ENCODE peak calls at places on chromosomes 11 and 22, in ten cellular contexts. One of them, this sample, is unnamed.

GRCh38 chr22:42651134-42651533 is 1.9 kb upstream of the CYB5R3 start:
- DNase-seq in lung: no peak
- DNase-seq in ovary: no peak
- DNase-seq in adrenal gland: no peak
- DNase-seq in A172: no peak
- DNase-seq in T-cell: no peak
- DNase-seq in prostate gland: no peak
- DNase-seq in COLO829: no peak
- DNase-seq in NCI-H1694: no peak
- DNase-seq in mesenchymal stem cell: peak; percentile 46
- DNase-seq in this sample: no peak

GRCh38 chr22:28006271-28006670 is 87.2 kb upstream of the PITPNB start:
- DNase-seq in lung: no peak
- DNase-seq in ovary: no peak
- DNase-seq in adrenal gland: no peak
- DNase-seq in A172: no peak
- DNase-seq in T-cell: no peak
- DNase-seq in prostate gland: no peak
- DNase-seq in COLO829: no peak
- DNase-seq in NCI-H1694: no peak
- DNase-seq in mesenchymal stem cell: peak; percentile 30
- DNase-seq in this sample: no peak

GRCh38 chr22:32793604-32794003 is 7.9 kb upstream of the TIMP3 start:
- DNase-seq in lung: no peak
- DNase-seq in ovary: no peak
- DNase-seq in adrenal gland: no peak
- DNase-seq in A172: no peak
- DNase-seq in T-cell: no peak
- DNase-seq in prostate gland: no peak
- DNase-seq in COLO829: no peak
- DNase-seq in NCI-H1694: no peak
- DNase-seq in mesenchymal stem cell: no peak
- DNase-seq in this sample: no peak

GRCh38 chr11:28303477-28304191 is 195.4 kb downstream of the METTL15 start:
- DNase-seq in lung: no peak
- DNase-seq in ovary: no peak
- DNase-seq in adrenal gland: no peak
- DNase-seq in A172: no peak
- DNase-seq in T-cell: no peak
- DNase-seq in prostate gland: no peak
- DNase-seq in COLO829: no peak
- DNase-seq in NCI-H1694: no peak
- DNase-seq in mesenchymal stem cell: no peak
- DNase-seq in this sample: no peak

GRCh38 chr11:128246364-128247234 is 340.8 kb downstream of the ETS1 start:
- DNase-seq in lung: no peak
- DNase-seq in ovary: peak; percentile 42
- DNase-seq in adrenal gland: no peak
- DNase-seq in A172: no peak
- DNase-seq in T-cell: no peak
- DNase-seq in prostate gland: no peak
- DNase-seq in COLO829: no peak
- DNase-seq in NCI-H1694: no peak
- DNase-seq in mesenchymal stem cell: peak; percentile 73
- DNase-seq in this sample: no peak

GRCh38 chr11:76073716-76074115 is 132.6 kb downstream of the WNT11 start:
- DNase-seq in lung: no peak
- DNase-seq in ovary: no peak
- DNase-seq in adrenal gland: no peak
- DNase-seq in A172: no peak
- DNase-seq in T-cell: no peak
- DNase-seq in prostate gland: no peak
- DNase-seq in COLO829: no peak
- DNase-seq in NCI-H1694: no peak
- DNase-seq in mesenchymal stem cell: peak; percentile 11
- DNase-seq in this sample: no peak

GRCh38 chr11:119684361-119685072 is 44.5 kb downstream of the NECTIN1 start:
- DNase-seq in lung: no peak
- DNase-seq in ovary: no peak
- DNase-seq in adrenal gland: no peak
- DNase-seq in A172: peak; percentile 86
- DNase-seq in T-cell: no peak
- DNase-seq in prostate gland: peak; percentile 70
- DNase-seq in COLO829: peak; percentile 61
- DNase-seq in NCI-H1694: no peak
- DNase-seq in mesenchymal stem cell: peak; percentile 85
- DNase-seq in this sample: peak; percentile 15

GRCh38 chr11:78219493-78220217 is 30.9 kb downstream of the USP35 start:
- DNase-seq in lung: no peak
- DNase-seq in ovary: no peak
- DNase-seq in adrenal gland: peak; percentile 35
- DNase-seq in A172: no peak
- DNase-seq in T-cell: no peak
- DNase-seq in prostate gland: no peak
- DNase-seq in COLO829: no peak
- DNase-seq in NCI-H1694: no peak
- DNase-seq in mesenchymal stem cell: no peak
- DNase-seq in this sample: no peak

GRCh38 chr22:29994941-29995340 is 85.3 kb upstream of the HORMAD2 start:
- DNase-seq in lung: no peak
- DNase-seq in ovary: no peak
- DNase-seq in adrenal gland: no peak
- DNase-seq in A172: peak; percentile 30
- DNase-seq in T-cell: no peak
- DNase-seq in prostate gland: no peak
- DNase-seq in COLO829: no peak
- DNase-seq in NCI-H1694: no peak
- DNase-seq in mesenchymal stem cell: peak; percentile 52
- DNase-seq in this sample: no peak

GRCh38 chr11:26696330-26696729 is 25.5 kb downstream of the SLC5A12 start:
- DNase-seq in lung: no peak
- DNase-seq in ovary: no peak
- DNase-seq in adrenal gland: no peak
- DNase-seq in A172: no peak
- DNase-seq in T-cell: no peak
- DNase-seq in prostate gland: no peak
- DNase-seq in COLO829: no peak
- DNase-seq in NCI-H1694: no peak
- DNase-seq in mesenchymal stem cell: no peak
- DNase-seq in this sample: no peak

GRCh38 chr11:12773591-12773990 is 99.4 kb downstream of the TEAD1 start:
- DNase-seq in lung: no peak
- DNase-seq in ovary: no peak
- DNase-seq in adrenal gland: no peak
- DNase-seq in A172: no peak
- DNase-seq in T-cell: no peak
- DNase-seq in prostate gland: no peak
- DNase-seq in COLO829: no peak
- DNase-seq in NCI-H1694: no peak
- DNase-seq in mesenchymal stem cell: no peak
- DNase-seq in this sample: no peak

GRCh38 chr11:22707119-22707899 is 40.9 kb downstream of the GAS2 start:
- DNase-seq in lung: no peak
- DNase-seq in ovary: no peak
- DNase-seq in adrenal gland: no peak
- DNase-seq in A172: no peak
- DNase-seq in T-cell: no peak
- DNase-seq in prostate gland: no peak
- DNase-seq in COLO829: no peak
- DNase-seq in NCI-H1694: no peak
- DNase-seq in mesenchymal stem cell: peak; percentile 36
- DNase-seq in this sample: no peak

GRCh38 chr11:109309153-109309552 is 112.8 kb upstream of the C11orf87 start:
- DNase-seq in lung: no peak
- DNase-seq in ovary: no peak
- DNase-seq in adrenal gland: no peak
- DNase-seq in A172: peak; percentile 9
- DNase-seq in T-cell: no peak
- DNase-seq in prostate gland: no peak
- DNase-seq in COLO829: no peak
- DNase-seq in NCI-H1694: no peak
- DNase-seq in mesenchymal stem cell: peak; percentile 82
- DNase-seq in this sample: no peak

GRCh38 chr11:819943-820649 is 1.4 kb downstream of the PNPLA2 start:
- DNase-seq in lung: peak; percentile 93
- DNase-seq in ovary: peak; percentile 82
- DNase-seq in adrenal gland: peak; percentile 98
- DNase-seq in A172: peak; percentile 88
- DNase-seq in T-cell: peak; percentile 98
- DNase-seq in prostate gland: peak; percentile 87
- DNase-seq in COLO829: peak; percentile 63
- DNase-seq in NCI-H1694: no peak
- DNase-seq in mesenchymal stem cell: peak; percentile 80
- DNase-seq in this sample: no peak

GRCh38 chr11:36492724-36493304 is 17.3 kb downstream of the TRAF6 start:
- DNase-seq in lung: no peak
- DNase-seq in ovary: no peak
- DNase-seq in adrenal gland: no peak
- DNase-seq in A172: peak; percentile 52
- DNase-seq in T-cell: no peak
- DNase-seq in prostate gland: no peak
- DNase-seq in COLO829: no peak
- DNase-seq in NCI-H1694: peak; percentile 14
- DNase-seq in mesenchymal stem cell: peak; percentile 67
- DNase-seq in this sample: no peak

GRCh38 chr11:134561348-134561720 is 149.3 kb upstream of the B3GAT1 start:
- DNase-seq in lung: peak; percentile 14
- DNase-seq in ovary: no peak
- DNase-seq in adrenal gland: peak; percentile 18
- DNase-seq in A172: no peak
- DNase-seq in T-cell: no peak
- DNase-seq in prostate gland: no peak
- DNase-seq in COLO829: no peak
- DNase-seq in NCI-H1694: no peak
- DNase-seq in mesenchymal stem cell: no peak
- DNase-seq in this sample: no peak

GRCh38 chr11:35852056-35852455 is 91.8 kb upstream of the LDLRAD3 start:
- DNase-seq in lung: no peak
- DNase-seq in ovary: no peak
- DNase-seq in adrenal gland: peak; percentile 54
- DNase-seq in A172: no peak
- DNase-seq in T-cell: no peak
- DNase-seq in prostate gland: no peak
- DNase-seq in COLO829: no peak
- DNase-seq in NCI-H1694: no peak
- DNase-seq in mesenchymal stem cell: no peak
- DNase-seq in this sample: no peak

GRCh38 chr22:39493759-39494158 is 8.3 kb upstream of the MIEF1 start:
- DNase-seq in lung: no peak
- DNase-seq in ovary: no peak
- DNase-seq in adrenal gland: no peak
- DNase-seq in A172: peak; percentile 52
- DNase-seq in T-cell: no peak
- DNase-seq in prostate gland: no peak
- DNase-seq in COLO829: no peak
- DNase-seq in NCI-H1694: no peak
- DNase-seq in mesenchymal stem cell: peak; percentile 85
- DNase-seq in this sample: no peak

GRCh38 chr11:25423436-25424184 is 908.3 kb upstream of the ANO3 start:
- DNase-seq in lung: no peak
- DNase-seq in ovary: no peak
- DNase-seq in adrenal gland: no peak
- DNase-seq in A172: peak; percentile 4
- DNase-seq in T-cell: no peak
- DNase-seq in prostate gland: no peak
- DNase-seq in COLO829: no peak
- DNase-seq in NCI-H1694: no peak
- DNase-seq in mesenchymal stem cell: peak; percentile 80
- DNase-seq in this sample: no peak

GRCh38 chr11:117600261-117600783 is 196.7 kb downstream of the DSCAML1 start:
- DNase-seq in lung: no peak
- DNase-seq in ovary: no peak
- DNase-seq in adrenal gland: no peak
- DNase-seq in A172: no peak
- DNase-seq in T-cell: no peak
- DNase-seq in prostate gland: no peak
- DNase-seq in COLO829: peak; percentile 12
- DNase-seq in NCI-H1694: no peak
- DNase-seq in mesenchymal stem cell: no peak
- DNase-seq in this sample: no peak

GRCh38 chr22:46357711-46358505 is 22.4 kb downstream of the TRMU start:
- DNase-seq in lung: no peak
- DNase-seq in ovary: peak; percentile 21
- DNase-seq in adrenal gland: no peak
- DNase-seq in A172: no peak
- DNase-seq in T-cell: no peak
- DNase-seq in prostate gland: no peak
- DNase-seq in COLO829: no peak
- DNase-seq in NCI-H1694: no peak
- DNase-seq in mesenchymal stem cell: no peak
- DNase-seq in this sample: no peak

GRCh38 chr11:64990222-64990918 is 6.4 kb downstream of the BATF2 start:
- DNase-seq in lung: peak; percentile 56
- DNase-seq in ovary: no peak
- DNase-seq in adrenal gland: peak; percentile 73
- DNase-seq in A172: peak; percentile 29
- DNase-seq in T-cell: no peak
- DNase-seq in prostate gland: no peak
- DNase-seq in COLO829: no peak
- DNase-seq in NCI-H1694: no peak
- DNase-seq in mesenchymal stem cell: peak; percentile 24
- DNase-seq in this sample: peak; percentile 58

GRCh38 chr11:108369064-108369463 is 98.3 kb downstream of the C11orf65 start:
- DNase-seq in lung: no peak
- DNase-seq in ovary: no peak
- DNase-seq in adrenal gland: no peak
- DNase-seq in A172: no peak
- DNase-seq in T-cell: no peak
- DNase-seq in prostate gland: no peak
- DNase-seq in COLO829: no peak
- DNase-seq in NCI-H1694: no peak
- DNase-seq in mesenchymal stem cell: peak; percentile 15
- DNase-seq in this sample: no peak

GRCh38 chr11:19632435-19632834 is 80.2 kb upstream of the NAV2 start:
- DNase-seq in lung: no peak
- DNase-seq in ovary: no peak
- DNase-seq in adrenal gland: no peak
- DNase-seq in A172: peak; percentile 71
- DNase-seq in T-cell: no peak
- DNase-seq in prostate gland: no peak
- DNase-seq in COLO829: no peak
- DNase-seq in NCI-H1694: no peak
- DNase-seq in mesenchymal stem cell: peak; percentile 14
- DNase-seq in this sample: no peak

GRCh38 chr11:110587972-110588371 is 124.3 kb downstream of the ARHGAP20 start:
- DNase-seq in lung: no peak
- DNase-seq in ovary: no peak
- DNase-seq in adrenal gland: no peak
- DNase-seq in A172: no peak
- DNase-seq in T-cell: no peak
- DNase-seq in prostate gland: no peak
- DNase-seq in COLO829: no peak
- DNase-seq in NCI-H1694: no peak
- DNase-seq in mesenchymal stem cell: no peak
- DNase-seq in this sample: no peak

GRCh38 chr22:39818050-39818449 is 75.5 kb downstream of the ENTHD1 start:
- DNase-seq in lung: no peak
- DNase-seq in ovary: no peak
- DNase-seq in adrenal gland: no peak
- DNase-seq in A172: no peak
- DNase-seq in T-cell: no peak
- DNase-seq in prostate gland: no peak
- DNase-seq in COLO829: no peak
- DNase-seq in NCI-H1694: no peak
- DNase-seq in mesenchymal stem cell: peak; percentile 28
- DNase-seq in this sample: no peak

GRCh38 chr11:8251767-8252295 is 11.8 kb downstream of the LMO1 start:
- DNase-seq in lung: no peak
- DNase-seq in ovary: peak; percentile 7
- DNase-seq in adrenal gland: peak; percentile 45
- DNase-seq in A172: no peak
- DNase-seq in T-cell: no peak
- DNase-seq in prostate gland: no peak
- DNase-seq in COLO829: no peak
- DNase-seq in NCI-H1694: no peak
- DNase-seq in mesenchymal stem cell: no peak
- DNase-seq in this sample: no peak